ENCODE peak calls at places on chromosome 22, in nine cellular contexts. Q is NCI-H1436; V is PC-3; X is astrocyte; Y is fibroblast of mammary gland; U is NCI-H446; F is SK-MEL-5; J is neural crest cell; E is activated CD8-positive, alpha-beta memory T cell treated with anti-CD3 and anti-CD28 coated beads, Interleukin-2, amount 10 ng/mL, durations not matched to agents 7 days and 5 days. S is an unnamed sample.

GRCh38 chr22:39471421-39472141 is 14.8 kb downstream of the MGAT3 start:
- DNase-seq in Q (no peak), V (no peak), X (peak; percentile 21), Y (no peak), U (no peak), F (no peak), J (no peak), E (peak; percentile 61), S (no peak)

GRCh38 chr22:23888615-23889401 is 5.4 kb upstream of the MIF start:
- DNase-seq in Q (no peak), V (peak; percentile 11), X (no peak), Y (peak; percentile 52), U (peak; percentile 14), F (peak; percentile 81), J (no peak), E (no peak), S (no peak)

GRCh38 chr22:32623943-32624342 is 149.3 kb downstream of the FBXO7 start:
- DNase-seq in Q (no peak), V (no peak), X (peak; percentile 78), Y (peak; percentile 91), U (no peak), F (no peak), J (no peak), E (no peak), S (no peak)

GRCh38 chr22:45305456-45306065 is 4.2 kb upstream of the FAM118A start:
- DNase-seq in Q (no peak), V (no peak), X (no peak), Y (no peak), U (no peak), F (no peak), J (no peak), E (no peak), S (no peak)

GRCh38 chr22:31841029-31841827 is 87.4 kb downstream of the DEPDC5 start:
- DNase-seq in Q (no peak), V (no peak), X (no peak), Y (peak; percentile 17), U (no peak), F (no peak), J (no peak), E (no peak), S (no peak)

GRCh38 chr22:38943181-38943580 is 14.2 kb upstream of the APOBEC3A start:
- DNase-seq in Q (no peak), V (no peak), X (no peak), Y (no peak), U (no peak), F (peak; percentile 14), J (no peak), E (no peak), S (no peak)

GRCh38 chr22:25090225-25090651 is 109.4 kb upstream of the CRYBB3 start:
- DNase-seq in Q (no peak), V (no peak), X (no peak), Y (no peak), U (no peak), F (no peak), J (no peak), E (no peak), S (no peak)

GRCh38 chr22:42357634-42358296 is 74.4 kb downstream of the NFAM1 start:
- DNase-seq in Q (no peak), V (peak; percentile 40), X (no peak), Y (no peak), U (no peak), F (no peak), J (no peak), E (no peak), S (no peak)

S was measured in SK-N-MC.